ENCODE peak calls at places on chromosomes 13 and 19, in nine cellular contexts. B, Z, F, G, Y, H, Q, I and S are unnamed samples.

GRCh38 chr19:40613669-40614594 is 12.8 kb downstream of the LTBP4 start:
- DNase-seq in Z (peak), B (peak), H (no peak), G (peak), F (peak), Q (peak), Y (peak), I (peak), S (no peak)

GRCh38 chr19:39223703-39224279 is 19.7 kb upstream of the SYCN start:
- DNase-seq in B (no peak), I (no peak), Y (no peak), H (no peak), Q (peak), F (no peak), G (peak), Z (no peak), S (no peak)

GRCh38 chr13:25214371-25215252 is 42.5 kb upstream of the AMER2 start:
- DNase-seq in G (peak), I (peak), Z (no peak), B (no peak), Q (no peak), F (no peak), Y (no peak), H (no peak), S (no peak)

GRCh38 chr19:41646589-41647204 is 19.8 kb upstream of the CEACAM4 start:
- DNase-seq in B (no peak), F (no peak), I (no peak), Q (no peak), G (no peak), H (no peak), Y (no peak), Z (peak), S (no peak)

GRCh38 chr19:55459950-55460657 is 1.3 kb downstream of the ISOC2 start:
- DNase-seq in G (peak), B (no peak), Q (no peak), Z (no peak), Y (no peak), I (no peak), F (no peak), H (no peak), S (no peak)

GRCh38 chr19:38019427-38019724 is 112.4 kb downstream of the SIPA1L3 start:
- DNase-seq in Q (no peak), I (no peak), B (no peak), G (no peak), F (no peak), Z (no peak), H (no peak), Y (no peak), S (no peak)

GRCh38 chr19:10159610-10160009 is 35.1 kb downstream of the DNMT1 start:
- DNase-seq in I (no peak), Q (no peak), F (no peak), Z (no peak), G (no peak), B (no peak), Y (no peak), H (no peak), S (no peak)

GRCh38 chr19:45568732-45569131 is 15.9 kb downstream of the OPA3 start:
- DNase-seq in Y (no peak), B (no peak), G (peak), F (no peak), Z (no peak), Q (no peak), I (no peak), H (no peak), S (peak)

GRCh38 chr13:85497652-85498051 is 301.6 kb downstream of the SLITRK6 start:
- DNase-seq in H (no peak), Y (no peak), B (no peak), G (peak), Q (peak), Z (no peak), I (no peak), F (no peak), S (peak)

GRCh38 chr19:38142176-38143035 is 81.6 kb downstream of the DPF1 start:
- DNase-seq in G (peak), I (no peak), H (no peak), Q (peak), F (peak), B (peak), Y (peak), Z (peak), S (no peak)

GRCh38 chr13:45482571-45483173 is 17.9 kb downstream of the COG3 start:
- DNase-seq in H (no peak), Y (no peak), Z (no peak), G (peak), B (no peak), F (no peak), Q (no peak), I (no peak), S (no peak)

GRCh38 chr13:24727731-24728601 is 36.0 kb upstream of the RNF17 start:
- DNase-seq in G (peak), B (peak), Q (peak), Z (peak), H (peak), I (peak), Y (no peak), F (no peak), S (peak)

GRCh38 chr13:64909184-64909583 is 2321.0 kb downstream of the PCDH9 start:
- DNase-seq in Y (no peak), Q (no peak), F (no peak), B (no peak), I (no peak), Z (no peak), G (no peak), H (no peak), S (no peak)

GRCh38 chr13:110875243-110875642 is 39.6 kb downstream of the ANKRD10 start:
- DNase-seq in G (no peak), Z (no peak), F (no peak), H (no peak), Q (no peak), B (no peak), Y (no peak), I (no peak), S (no peak)

GRCh38 chr13:102564564-102564963 is 32.2 kb upstream of the TPP2 start:
- DNase-seq in F (no peak), Z (no peak), B (no peak), I (no peak), Q (no peak), Y (no peak), G (no peak), H (no peak), S (no peak)

GRCh38 chr19:50490411-50490811 is 13.8 kb upstream of the GARIN5A start:
- DNase-seq in B (no peak), Y (no peak), I (no peak), F (no peak), G (no peak), Z (no peak), H (no peak), Q (no peak), S (no peak)

GRCh38 chr13:77196052-77196618 is 130.8 kb downstream of the MYCBP2 start:
- DNase-seq in F (no peak), I (no peak), H (no peak), Q (no peak), G (no peak), Z (no peak), B (no peak), Y (no peak), S (no peak)

GRCh38 chr13:37211542-37211941 is 106.1 kb upstream of the CSNK1A1L start:
- DNase-seq in I (no peak), H (no peak), G (no peak), Y (no peak), Q (no peak), Z (no peak), B (no peak), F (no peak), S (no peak)

GRCh38 chr13:33078268-33078667 is 62.0 kb downstream of the KL start:
- DNase-seq in Q (no peak), I (no peak), B (no peak), H (no peak), Z (no peak), G (no peak), Y (no peak), F (no peak), S (no peak)

GRCh38 chr13:39959497-39959896 is 304.0 kb downstream of the COG6 start:
- DNase-seq in H (no peak), Z (no peak), Y (no peak), G (no peak), I (no peak), B (no peak), F (no peak), Q (peak), S (no peak)

GRCh38 chr13:109383683-109384082 is 402.7 kb downstream of the IRS2 start:
- DNase-seq in I (no peak), Z (no peak), H (no peak), G (peak), F (no peak), B (no peak), Y (no peak), Q (peak), S (peak)

GRCh38 chr13:39364797-39365468 is 238.1 kb downstream of the LHFPL6 start:
- DNase-seq in I (no peak), Y (no peak), F (no peak), Q (no peak), Z (no peak), B (no peak), H (no peak), G (peak), S (peak)

GRCh38 chr19:7294571-7295212 is 478 bp upstream of the INSR start:
- DNase-seq in Y (peak), Z (no peak), H (peak), B (peak), Q (no peak), I (peak), F (peak), G (peak), S (no peak)

GRCh38 chr19:58056261-58056660 is 2.8 kb upstream of the ZNF135 start:
- DNase-seq in H (no peak), B (no peak), Y (no peak), G (no peak), Z (no peak), Q (no peak), F (no peak), I (no peak), S (no peak)

GRCh38 chr19:58067240-58067912 is 8.3 kb downstream of the ZNF135 start:
- DNase-seq in H (no peak), Q (no peak), G (no peak), Z (no peak), I (no peak), Y (no peak), B (no peak), F (no peak), S (no peak)

GRCh38 chr19:10093295-10094186 is 7.4 kb downstream of the SHFL start:
- DNase-seq in Z (no peak), F (no peak), Y (no peak), I (no peak), B (no peak), H (no peak), Q (no peak), G (no peak), S (no peak)

GRCh38 chr13:76383671-76384461 is 502.3 kb downstream of the KCTD12 start:
- DNase-seq in H (no peak), B (no peak), F (no peak), Y (no peak), I (no peak), G (peak), Z (no peak), Q (peak), S (no peak)

DNA sequence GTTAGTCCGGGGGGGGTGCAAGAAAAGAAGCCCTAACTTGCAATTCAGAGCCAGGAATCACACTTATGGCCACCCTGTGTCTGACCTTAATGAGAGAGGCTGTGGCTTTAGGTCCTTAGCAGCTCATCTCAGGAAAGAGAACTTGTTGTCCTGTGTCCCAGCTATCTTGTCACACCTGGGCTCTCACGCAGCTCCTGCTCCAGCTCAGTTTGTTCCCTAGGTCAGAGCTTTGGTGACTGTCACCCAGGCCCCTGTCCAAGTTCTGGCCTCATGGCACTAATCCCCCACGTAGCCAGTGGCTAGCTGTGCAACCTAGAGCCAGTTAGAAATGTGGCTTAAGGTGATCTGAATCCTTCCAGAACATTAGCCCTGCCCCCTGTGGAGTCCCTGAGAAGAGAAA is 28.6 kb downstream of the POP4 start:
- DNase-seq in Q (no peak), Z (no peak), H (no peak), F (no peak), B (no peak), Y (no peak), I (no peak), G (no peak), S (no peak)
- H3K27ac ChIP-seq in Q (no peak), Z (no peak), H (peak), F (no peak), B (no peak), Y (no peak), I (no peak), G (no peak), S (no peak)

GRCh38 chr19:54421521-54421920 is 6.3 kb downstream of the TTYH1 start:
- DNase-seq in Q (no peak), F (no peak), Y (no peak), G (no peak), H (no peak), B (no peak), Z (no peak), I (no peak), S (no peak)
- H3K27ac ChIP-seq in Q (no peak), F (no peak), Y (no peak), G (no peak), H (peak), B (peak), Z (no peak), I (peak), S (no peak)

GRCh38 chr19:3557461-3558248 is at the start of gene MFSD12:
- DNase-seq in B (peak), G (peak), Y (peak), H (peak), I (peak), Q (peak), Z (peak), F (peak), S (peak)
- H3K27ac ChIP-seq in B (peak), G (peak), Y (peak), H (peak), I (peak), Q (peak), Z (peak), F (peak), S (peak)

GRCh38 chr13:50129923-50130685 is 114.9 kb downstream of the KCNRG start:
- DNase-seq in G (no peak), H (no peak), Z (peak), I (peak), B (no peak), Y (no peak), F (peak), Q (no peak), S (no peak)
- H3K27ac ChIP-seq in G (peak), H (peak), Z (peak), I (peak), B (no peak), Y (peak), F (peak), Q (peak), S (no peak)

GRCh38 chr13:34469212-34469983 is 472.7 kb upstream of the NBEA start:
- DNase-seq in B (no peak), F (no peak), G (no peak), H (no peak), I (no peak), Z (no peak), Q (no peak), Y (no peak), S (peak)

GRCh38 chr13:34465423-34465922 is 476.6 kb upstream of the NBEA start:
- DNase-seq in Z (no peak), G (no peak), H (no peak), I (no peak), F (no peak), B (no peak), Q (no peak), Y (no peak), S (no peak)

GRCh38 chr13:34466301-34466700 is 475.8 kb upstream of the NBEA start:
- DNase-seq in I (no peak), H (no peak), Q (no peak), F (no peak), Z (no peak), Y (no peak), B (no peak), G (no peak), S (no peak)

GRCh38 chr13:34464011-34464410 is 478.1 kb upstream of the NBEA start:
- DNase-seq in Z (no peak), H (no peak), Y (no peak), Q (no peak), G (no peak), B (no peak), F (no peak), I (no peak), S (no peak)

DNA sequence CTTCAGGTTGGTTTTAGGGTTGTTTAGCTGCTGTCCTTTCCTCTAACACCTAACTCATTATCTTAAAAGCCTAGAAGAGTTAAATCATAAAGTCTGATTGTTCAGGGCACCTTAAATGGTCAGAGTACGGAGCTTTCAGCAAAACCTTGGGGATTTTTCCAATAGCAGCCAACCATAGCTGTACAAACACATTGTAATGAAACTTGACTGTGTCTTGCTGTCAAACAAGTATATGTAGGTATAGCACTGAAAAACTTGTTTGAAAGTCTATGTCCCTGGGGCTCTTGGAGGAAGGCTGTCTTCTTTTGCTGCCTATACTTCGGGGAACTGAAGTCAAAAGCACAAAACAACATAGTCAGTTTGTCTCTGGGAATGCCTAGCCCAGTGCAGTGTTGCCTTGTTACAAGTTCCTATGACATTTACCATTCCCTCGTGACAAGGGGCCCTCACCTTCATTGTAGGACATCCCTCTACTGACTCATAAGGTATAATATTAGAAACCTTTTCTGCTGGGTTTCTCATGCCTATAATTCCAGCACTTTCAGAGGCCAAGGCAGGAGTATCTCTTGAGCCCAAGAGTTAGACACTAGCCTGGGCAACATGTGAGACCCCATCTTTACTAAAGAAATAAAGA is 474.5 kb upstream of the NBEA start:
- DNase-seq in H (no peak), G (no peak), B (no peak), Y (no peak), Q (no peak), I (no peak), Z (no peak), F (no peak), S (no peak)
- H3K27ac ChIP-seq in H (no peak), G (no peak), B (no peak), Y (no peak), Q (no peak), I (no peak), Z (no peak), F (no peak), S (no peak)

DNA sequence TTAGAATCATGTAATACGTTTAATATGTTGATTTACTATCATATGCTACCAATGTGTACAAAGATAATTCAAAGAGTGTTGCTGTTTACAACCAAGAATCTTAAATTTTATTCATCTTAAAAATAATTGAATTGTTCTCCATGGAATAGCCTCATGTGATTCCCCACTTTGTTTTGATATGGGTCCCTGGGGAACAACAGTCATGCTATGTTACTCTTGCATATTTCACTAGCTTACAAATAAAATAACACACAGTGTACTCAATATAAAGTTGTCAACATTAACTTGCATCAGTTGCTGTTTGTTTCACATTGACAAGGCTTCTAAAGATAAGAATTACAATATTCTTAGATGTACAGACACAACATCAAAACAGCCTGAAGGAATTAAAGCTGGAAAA is 2.3 kb downstream of the ENOX1 start:
- DNase-seq in F (no peak), Y (no peak), Z (no peak), H (no peak), G (no peak), B (no peak), I (no peak), Q (no peak), S (no peak)
- H3K27ac ChIP-seq in F (no peak), Y (no peak), Z (no peak), H (no peak), G (no peak), B (no peak), I (no peak), Q (no peak), S (no peak)

GRCh38 chr13:28531956-28532225 is 37.0 kb upstream of the FLT1 start:
- DNase-seq in B (no peak), Z (no peak), G (no peak), F (no peak), Q (no peak), I (no peak), Y (no peak), H (no peak), S (no peak)
- H3K27ac ChIP-seq in B (no peak), Z (no peak), G (no peak), F (peak), Q (no peak), I (no peak), Y (peak), H (peak), S (no peak)

GRCh38 chr19:4844348-4845179 is 13.1 kb upstream of the TICAM1 start:
- DNase-seq in Y (no peak), G (peak), Q (no peak), I (no peak), B (no peak), Z (no peak), F (no peak), H (no peak), S (no peak)

GRCh38 chr19:4839192-4839591 is 7.7 kb upstream of the TICAM1 start:
- DNase-seq in F (no peak), I (no peak), Q (no peak), Z (no peak), H (no peak), G (no peak), Y (no peak), B (no peak), S (no peak)

GRCh38 chr19:4843647-4843965 is 12.1 kb upstream of the TICAM1 start:
- DNase-seq in H (no peak), I (no peak), B (no peak), F (no peak), Q (no peak), Y (no peak), G (no peak), Z (no peak), S (no peak)

GRCh38 chr19:4841366-4841704 is 9.8 kb upstream of the TICAM1 start:
- DNase-seq in I (no peak), H (no peak), B (no peak), Y (peak), Z (no peak), F (no peak), G (no peak), Q (no peak), S (no peak)
- H3K27ac ChIP-seq in I (no peak), H (no peak), B (no peak), Y (peak), Z (peak), F (no peak), G (peak), Q (peak), S (no peak)

GRCh38 chr13:97781891-97782305 is 171.6 kb upstream of the IPO5 start:
- DNase-seq in Q (no peak), Z (no peak), B (no peak), I (peak), G (no peak), H (peak), F (no peak), Y (no peak), S (no peak)
- H3K27ac ChIP-seq in Q (no peak), Z (no peak), B (no peak), I (peak), G (no peak), H (peak), F (no peak), Y (no peak), S (no peak)

GRCh38 chr13:48875071-48875470 is 100.6 kb upstream of the FNDC3A start:
- DNase-seq in H (no peak), I (no peak), Y (no peak), B (no peak), Z (no peak), Q (no peak), F (no peak), G (no peak), S (no peak)

GRCh38 chr13:48876289-48876688 is 99.4 kb upstream of the FNDC3A start:
- DNase-seq in Z (no peak), G (no peak), B (no peak), Y (no peak), Q (no peak), F (no peak), I (no peak), H (no peak), S (no peak)

GRCh38 chr13:48874165-48874564 is 101.5 kb upstream of the FNDC3A start:
- DNase-seq in Q (no peak), B (no peak), G (no peak), F (no peak), Z (no peak), I (no peak), Y (no peak), H (no peak), S (no peak)

DNA sequence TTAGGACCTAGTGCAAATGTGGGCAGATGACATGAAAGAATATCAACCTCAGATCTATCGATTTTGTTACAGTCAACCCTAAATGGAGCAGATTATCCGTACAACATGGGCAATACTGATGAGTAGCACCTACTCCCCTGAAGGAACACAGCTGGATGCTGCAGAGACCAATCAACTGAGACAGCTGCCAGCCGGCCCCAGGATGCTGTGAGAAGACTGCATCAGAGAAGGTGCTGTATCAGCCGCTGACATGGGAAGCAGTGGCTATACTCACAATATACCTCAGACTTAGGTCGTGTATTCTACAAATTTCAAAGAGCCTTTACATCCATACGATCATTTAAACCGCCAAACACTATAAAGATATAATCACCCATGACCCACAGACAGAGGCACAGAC is 95.9 kb upstream of the FNDC3A start:
- DNase-seq in Y (no peak), H (no peak), I (no peak), G (no peak), Z (no peak), F (no peak), B (no peak), Q (no peak), S (no peak)
- H3K27ac ChIP-seq in Y (no peak), H (no peak), I (no peak), G (no peak), Z (no peak), F (no peak), B (no peak), Q (no peak), S (no peak)